ENCODE peak calls at places on chromosomes 4 and X, in four cellular contexts. Z, P, N and D are unnamed samples.

GRCh38 chrX:104098151-104098808 is 14.0 kb upstream of the ZCCHC18 start:
- DNase-seq in Z (peak), N (peak), P (peak), D (no peak)

GRCh38 chr4:174217273-174218126 is 66.0 kb downstream of the FBXO8 start:
- DNase-seq in P (peak), Z (no peak), N (peak), D (no peak)

GRCh38 chr4:57462843-57463242 is 352.7 kb upstream of the IGFBP7 start:
- DNase-seq in P (no peak), Z (no peak), N (no peak), D (no peak)

GRCh38 chr4:14783011-14783877 is 219.0 kb upstream of the CPEB2 start:
- DNase-seq in N (no peak), Z (no peak), P (no peak), D (no peak)

GRCh38 chr4:47933798-47934197 is 19.4 kb upstream of the NFXL1 start:
- DNase-seq in P (peak), N (no peak), Z (no peak), D (no peak)

GRCh38 chr4:187908079-187908501 is 87.5 kb upstream of the ZFP42 start:
- DNase-seq in Z (no peak), N (no peak), P (no peak), D (no peak)

GRCh38 chr4:187908731-187909130 is 86.8 kb upstream of the ZFP42 start:
- DNase-seq in Z (no peak), N (no peak), P (no peak), D (no peak)

GRCh38 chrX:118420462-118420861 is 74.6 kb downstream of the WDR44 start:
- DNase-seq in N (no peak), P (peak), Z (no peak), D (no peak)

GRCh38 chr4:174451897-174452296 is 70.4 kb downstream of the HPGD start:
- DNase-seq in N (no peak), P (no peak), Z (no peak), D (no peak)

GRCh38 chr4:98506462-98507132 is 151.8 kb downstream of the TSPAN5 start:
- DNase-seq in P (peak), N (no peak), Z (no peak), D (no peak)

GRCh38 chr4:15043922-15044321 is 41.6 kb downstream of the CPEB2 start:
- DNase-seq in P (no peak), N (no peak), Z (no peak), D (no peak)

GRCh38 chrX:19544693-19545305 is 29.5 kb upstream of the MAP3K15 start:
- DNase-seq in Z (no peak), N (peak), P (peak), D (no peak)

GRCh38 chr4:143225167-143225566 is 40.5 kb downstream of the USP38 start:
- DNase-seq in N (no peak), Z (no peak), P (no peak), D (no peak)

GRCh38 chr4:146389561-146389960 is 132.2 kb downstream of the SLC10A7 start:
- DNase-seq in Z (no peak), N (no peak), P (no peak), D (no peak)

GRCh38 chrX:39827959-39828358 is 269.8 kb downstream of the BCOR start:
- DNase-seq in P (no peak), N (no peak), Z (peak), D (no peak)

GRCh38 chrX:134460005-134460860 is at the start of gene HPRT1:
- DNase-seq in Z (peak), P (peak), N (peak), D (peak)

GRCh38 chr4:186587416-186588018 is 32.1 kb upstream of the MTNR1A start:
- DNase-seq in N (peak), Z (no peak), P (peak), D (peak)

GRCh38 chrX:68686684-68687045 is 39.2 kb downstream of the STARD8 start:
- DNase-seq in N (no peak), Z (no peak), P (no peak), D (no peak)

GRCh38 chrX:6498324-6498723 is 36.6 kb downstream of the VCX3A start:
- DNase-seq in Z (no peak), N (no peak), P (no peak), D (no peak)

GRCh38 chr4:146072381-146072780 is 103.1 kb upstream of the LSM6 start:
- DNase-seq in Z (no peak), P (no peak), N (no peak), D (no peak)

GRCh38 chr4:66564901-66565648 is 894.8 kb upstream of the EPHA5 start:
- DNase-seq in Z (no peak), P (no peak), N (no peak), D (no peak)

GRCh38 chr4:71498002-71498401 is 159.2 kb downstream of the SLC4A4 start:
- DNase-seq in N (no peak), Z (no peak), P (no peak), D (no peak)

GRCh38 chr4:54661686-54662085 is 3.9 kb downstream of the KIT start:
- DNase-seq in N (no peak), Z (no peak), P (no peak), D (no peak)

GRCh38 chrX:133523094-133523493 is 107.8 kb upstream of the GPC4 start:
- DNase-seq in Z (no peak), N (no peak), P (no peak), D (no peak)

GRCh38 chr4:24672871-24673270 is 88.5 kb upstream of the DHX15 start:
- DNase-seq in Z (no peak), P (no peak), N (no peak), D (no peak)

GRCh38 chrX:40173662-40174593 is 76.2 kb upstream of the BCOR start:
- DNase-seq in N (no peak), Z (no peak), P (no peak), D (no peak)